ENCODE peak calls at places on chromosomes 12 and 14, in nine cellular contexts. Z, R, U, B, F, A, M, I and T are unnamed samples.

GRCh38 chr12:26113853-26114719 is 10.8 kb downstream of the BHLHE41 start:
- DNase-seq in Z (peak), R (no peak), U (peak), B (peak), F (peak), A (peak), M (peak), I (peak), T (peak)

GRCh38 chr14:24098927-24099813 is 5.1 kb downstream of the PCK2 start:
- DNase-seq in Z (no peak), R (no peak), U (no peak), B (no peak), F (no peak), A (no peak), M (no peak), I (no peak), T (no peak)

GRCh38 chr14:43621282-43621681 is 885.8 kb downstream of the FSCB start:
- DNase-seq in Z (no peak), R (no peak), U (no peak), B (no peak), F (peak), A (no peak), M (no peak), I (no peak), T (no peak)

GRCh38 chr12:59695379-59695778 is 99.5 kb downstream of the SLC16A7 start:
- DNase-seq in Z (no peak), R (no peak), U (peak), B (no peak), F (peak), A (peak), M (no peak), I (no peak), T (no peak)

GRCh38 chr14:104940526-104941150 is 16.0 kb downstream of the PLD4 start:
- DNase-seq in Z (no peak), R (no peak), U (peak), B (no peak), F (no peak), A (no peak), M (no peak), I (no peak), T (no peak)

GRCh38 chr14:37328673-37329072 is 130.9 kb downstream of the MIPOL1 start:
- DNase-seq in Z (no peak), R (no peak), U (no peak), B (no peak), F (no peak), A (no peak), M (no peak), I (no peak), T (no peak)

GRCh38 chr14:42172304-42172703 is 565.6 kb downstream of the LRFN5 start:
- DNase-seq in Z (no peak), R (no peak), U (no peak), B (no peak), F (no peak), A (no peak), M (no peak), I (no peak), T (no peak)

GRCh38 chr14:64410084-64410774 is 22.1 kb downstream of the MTHFD1 start:
- DNase-seq in Z (no peak), R (peak), U (peak), B (no peak), F (peak), A (no peak), M (no peak), I (no peak), T (no peak)

GRCh38 chr12:117105902-117106301 is 6.7 kb upstream of the TESC start:
- DNase-seq in Z (no peak), R (no peak), U (no peak), B (no peak), F (peak), A (no peak), M (peak), I (no peak), T (no peak)

GRCh38 chr14:26328766-26329165 is 269.1 kb downstream of the NOVA1 start:
- DNase-seq in Z (no peak), R (no peak), U (no peak), B (no peak), F (no peak), A (no peak), M (no peak), I (no peak), T (no peak)

GRCh38 chr12:70393787-70394519 is 27.9 kb downstream of the KCNMB4 start:
- DNase-seq in Z (no peak), R (peak), U (peak), B (no peak), F (peak), A (no peak), M (no peak), I (no peak), T (no peak)

GRCh38 chr12:102933168-102933567 is 16.1 kb upstream of the PAH start:
- DNase-seq in Z (no peak), R (no peak), U (no peak), B (no peak), F (no peak), A (no peak), M (no peak), I (no peak), T (no peak)

GRCh38 chr14:25406818-25407217 is 356.9 kb upstream of the STXBP6 start:
- DNase-seq in Z (no peak), R (no peak), U (peak), B (peak), F (peak), A (peak), M (no peak), I (no peak), T (peak)

GRCh38 chr14:52355016-52355430 is 40.9 kb downstream of the PTGER2 start:
- DNase-seq in Z (no peak), R (peak), U (peak), B (no peak), F (peak), A (peak), M (no peak), I (no peak), T (no peak)

GRCh38 chr12:113361574-113362370 is 3.4 kb downstream of the PLBD2 start:
- DNase-seq in Z (no peak), R (no peak), U (no peak), B (no peak), F (no peak), A (peak), M (no peak), I (no peak), T (no peak)

GRCh38 chr12:57613427-57614109 is 2.3 kb downstream of the ARHGEF25 start:
- DNase-seq in Z (no peak), R (no peak), U (no peak), B (no peak), F (no peak), A (no peak), M (no peak), I (no peak), T (no peak)
- H3K4me3 ChIP-seq in Z (peak), R (no peak), U (no peak), B (no peak), F (no peak), A (no peak), M (no peak), I (no peak), T (no peak)

GRCh38 chr12:7929069-7929792 is 6.8 kb downstream of the SLC2A3 start:
- DNase-seq in Z (no peak), R (no peak), U (no peak), B (no peak), F (no peak), A (no peak), M (no peak), I (no peak), T (no peak)
- H3K4me3 ChIP-seq in Z (no peak), R (no peak), U (no peak), B (no peak), F (no peak), A (no peak), M (no peak), I (no peak), T (no peak)

GRCh38 chr14:98445736-98446135 is 826.3 kb downstream of the BCL11B start:
- DNase-seq in Z (no peak), R (no peak), U (no peak), B (no peak), F (no peak), A (no peak), M (no peak), I (no peak), T (no peak)

GRCh38 chr14:98446508-98446907 is 825.5 kb downstream of the BCL11B start:
- DNase-seq in Z (no peak), R (no peak), U (no peak), B (no peak), F (no peak), A (no peak), M (no peak), I (no peak), T (no peak)

GRCh38 chr14:98444077-98444476 is 827.9 kb downstream of the BCL11B start:
- DNase-seq in Z (no peak), R (no peak), U (no peak), B (no peak), F (no peak), A (no peak), M (peak), I (no peak), T (no peak)
- H3K4me3 ChIP-seq in Z (no peak), R (no peak), U (no peak), B (no peak), F (no peak), A (no peak), M (peak), I (no peak), T (no peak)

DNA sequence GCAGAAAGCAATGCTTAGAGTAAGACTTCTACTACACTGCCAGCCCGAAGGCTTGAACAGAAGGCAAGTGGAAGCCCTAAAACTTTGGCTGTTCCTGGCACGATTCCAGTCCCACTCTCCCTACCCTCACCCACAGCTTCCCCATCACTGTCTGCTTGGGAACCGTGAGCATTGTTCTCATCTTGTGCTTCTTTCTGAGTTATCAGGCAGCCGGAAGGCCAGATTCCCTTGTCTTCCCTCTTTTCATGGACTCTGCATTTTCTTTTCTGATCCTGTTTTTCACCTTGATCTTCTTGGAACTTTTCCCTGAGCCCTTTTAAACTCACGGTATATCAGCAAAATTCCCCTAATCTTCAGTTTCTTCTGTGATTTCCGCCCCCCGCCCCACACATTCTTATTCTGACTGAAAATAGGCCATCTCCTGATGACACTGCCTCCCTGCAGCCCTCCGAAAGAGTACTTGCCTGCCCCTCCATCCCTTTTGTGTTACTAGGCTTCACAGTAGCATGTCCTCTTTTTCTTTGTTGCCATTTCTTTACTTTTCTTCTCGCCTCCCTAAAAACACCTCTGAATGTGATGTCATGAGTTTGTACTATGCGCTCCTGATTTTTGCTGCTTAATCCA is 29.9 kb downstream of the RCOR1 start:
- DNase-seq in Z (no peak), R (no peak), U (no peak), B (peak), F (no peak), A (no peak), M (no peak), I (no peak), T (no peak)
- H3K4me3 ChIP-seq in Z (no peak), R (no peak), U (no peak), B (no peak), F (no peak), A (no peak), M (no peak), I (no peak), T (no peak)

GRCh38 chr14:93280743-93281142 is 52.1 kb downstream of the BTBD7 start:
- DNase-seq in Z (no peak), R (no peak), U (no peak), B (no peak), F (no peak), A (no peak), M (no peak), I (no peak), T (no peak)

GRCh38 chr14:93286212-93286890 is 46.5 kb downstream of the BTBD7 start:
- DNase-seq in Z (no peak), R (peak), U (peak), B (no peak), F (no peak), A (no peak), M (no peak), I (no peak), T (no peak)

GRCh38 chr14:93281937-93282336 is 50.9 kb downstream of the BTBD7 start:
- DNase-seq in Z (no peak), R (no peak), U (peak), B (no peak), F (no peak), A (no peak), M (no peak), I (no peak), T (no peak)

DNA sequence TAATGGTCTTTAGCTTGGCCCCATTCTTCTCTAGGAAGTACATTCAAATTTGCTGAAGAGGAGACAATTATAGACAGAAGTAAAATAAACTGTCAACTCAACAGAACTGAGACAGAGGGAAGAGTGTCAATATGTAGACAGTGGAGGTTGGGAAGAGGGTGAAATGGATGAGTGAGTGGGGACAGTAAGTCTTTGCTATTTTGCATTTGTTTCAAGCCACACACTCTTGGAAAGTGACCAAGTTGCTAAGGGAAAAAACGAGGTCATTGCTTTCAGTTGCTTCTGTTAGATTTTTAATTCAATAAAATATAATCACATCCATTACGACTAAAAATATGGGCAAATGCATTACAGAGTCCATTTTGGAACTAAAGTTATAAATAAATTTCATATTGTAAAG is 47.8 kb downstream of the BTBD7 start:
- DNase-seq in Z (no peak), R (peak), U (peak), B (no peak), F (no peak), A (no peak), M (no peak), I (no peak), T (peak)
- H3K4me3 ChIP-seq in Z (no peak), R (no peak), U (no peak), B (no peak), F (no peak), A (no peak), M (no peak), I (no peak), T (no peak)

GRCh38 chr12:19810213-19810612 is 370.9 kb downstream of the AEBP2 start:
- DNase-seq in Z (no peak), R (no peak), U (no peak), B (no peak), F (no peak), A (no peak), M (no peak), I (no peak), T (no peak)

GRCh38 chr12:19808371-19808770 is 369.1 kb downstream of the AEBP2 start:
- DNase-seq in Z (no peak), R (no peak), U (no peak), B (no peak), F (no peak), A (no peak), M (no peak), I (no peak), T (no peak)

GRCh38 chr12:19811922-19812321 is 372.6 kb downstream of the AEBP2 start:
- DNase-seq in Z (no peak), R (no peak), U (no peak), B (no peak), F (no peak), A (no peak), M (no peak), I (no peak), T (peak)
- H3K4me3 ChIP-seq in Z (no peak), R (no peak), U (no peak), B (no peak), F (no peak), A (no peak), M (no peak), I (no peak), T (no peak)

GRCh38 chr14:60506010-60506409 is 2.9 kb upstream of the SIX6 start:
- DNase-seq in Z (no peak), R (no peak), U (no peak), B (no peak), F (no peak), A (no peak), M (no peak), I (no peak), T (no peak)

GRCh38 chr14:60506985-60507829 is 1.7 kb upstream of the SIX6 start:
- DNase-seq in Z (no peak), R (no peak), U (no peak), B (no peak), F (no peak), A (no peak), M (no peak), I (no peak), T (no peak)

GRCh38 chr14:60508363-60508706 is 611 bp upstream of the SIX6 start:
- DNase-seq in Z (no peak), R (no peak), U (no peak), B (no peak), F (no peak), A (no peak), M (no peak), I (no peak), T (no peak)

GRCh38 chr14:60505448-60505847 is 3.5 kb upstream of the SIX6 start:
- DNase-seq in Z (no peak), R (no peak), U (no peak), B (no peak), F (no peak), A (no peak), M (no peak), I (no peak), T (no peak)

DNA sequence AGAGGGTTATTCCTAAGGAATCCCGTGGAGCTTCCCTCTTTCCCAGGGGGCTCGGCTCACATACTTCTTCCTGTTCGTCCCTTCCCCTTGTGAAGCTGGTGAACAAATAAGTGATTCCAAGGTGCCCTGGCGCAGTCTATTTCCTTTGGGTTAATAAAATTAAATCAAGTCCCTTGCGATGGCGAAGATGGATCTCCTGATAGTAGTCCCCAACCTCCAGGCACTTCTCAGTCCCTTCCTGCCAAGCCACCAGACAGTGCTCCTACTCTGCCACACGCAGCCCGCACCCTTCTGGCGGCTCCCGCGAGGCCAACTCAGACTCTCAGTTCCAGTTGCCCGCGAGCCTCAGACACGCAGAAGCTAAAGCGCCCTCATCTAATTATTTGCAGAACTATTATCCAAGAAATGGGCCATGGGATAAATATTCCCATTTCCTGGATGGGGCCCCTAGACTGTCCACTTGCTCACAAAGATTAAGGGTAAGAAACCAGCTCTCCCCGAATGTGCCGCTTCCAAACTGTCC is 2.4 kb upstream of the SIX6 start:
- DNase-seq in Z (no peak), R (no peak), U (no peak), B (peak), F (no peak), A (no peak), M (no peak), I (no peak), T (no peak)
- H3K4me3 ChIP-seq in Z (no peak), R (no peak), U (no peak), B (no peak), F (no peak), A (no peak), M (no peak), I (no peak), T (no peak)